ENCODE peak calls at places on chromosomes 13 and 19, in five cellular contexts. One of them, this sample, is unnamed.
A peak's percentile ranks its signal among the peaks of the same experiment; 100 is the strongest.

GRCh38 chr13:45851171-45851889 is at the start of gene SIAH3:
- DNase-seq in suprapubic skin: no peak
- DNase-seq in transverse colon: no peak
- DNase-seq in HepG2: no peak
- DNase-seq in K562: no peak
- DNase-seq in this sample: no peak

GRCh38 chr19:3556423-3556977 is 886 bp downstream of the MFSD12 start:
- DNase-seq in suprapubic skin: no peak
- DNase-seq in transverse colon: no peak
- DNase-seq in HepG2: no peak
- DNase-seq in K562: peak; percentile 56
- DNase-seq in this sample: no peak

GRCh38 chr13:104683789-104684188 is 1617.6 kb upstream of the SLC10A2 start:
- DNase-seq in suprapubic skin: no peak
- DNase-seq in transverse colon: no peak
- DNase-seq in HepG2: no peak
- DNase-seq in K562: no peak
- DNase-seq in this sample: no peak

GRCh38 chr19:801861-802496 is 4.7 kb downstream of the PTBP1 start:
- DNase-seq in suprapubic skin: no peak
- DNase-seq in transverse colon: no peak
- DNase-seq in HepG2: no peak
- DNase-seq in K562: peak; percentile 14
- DNase-seq in this sample: peak; percentile 82

GRCh38 chr13:113746671-113747070 is 12.4 kb upstream of the TMEM255B start:
- DNase-seq in suprapubic skin: no peak
- DNase-seq in transverse colon: no peak
- DNase-seq in HepG2: no peak
- DNase-seq in K562: no peak
- DNase-seq in this sample: no peak

GRCh38 chr13:44068169-44068568 is 188.5 kb downstream of the LACC1 start:
- DNase-seq in suprapubic skin: no peak
- DNase-seq in transverse colon: no peak
- DNase-seq in HepG2: no peak
- DNase-seq in K562: no peak
- DNase-seq in this sample: no peak

GRCh38 chr19:20243629-20244028 is 76.6 kb downstream of the ZNF486 start:
- DNase-seq in suprapubic skin: no peak
- DNase-seq in transverse colon: no peak
- DNase-seq in HepG2: no peak
- DNase-seq in K562: no peak
- DNase-seq in this sample: no peak

GRCh38 chr19:4851551-4852290 is 15.7 kb downstream of the PLIN3 start:
- DNase-seq in suprapubic skin: peak; percentile 87
- DNase-seq in transverse colon: peak; percentile 70
- DNase-seq in HepG2: peak; percentile 85
- DNase-seq in K562: peak; percentile 82
- DNase-seq in this sample: peak; percentile 87

GRCh38 chr19:8501547-8501946 is 893 bp downstream of the PRAM1 start:
- DNase-seq in suprapubic skin: no peak
- DNase-seq in transverse colon: no peak
- DNase-seq in HepG2: no peak
- DNase-seq in K562: no peak
- DNase-seq in this sample: no peak

GRCh38 chr19:12611361-12611699 is 610 bp downstream of the ZNF791 start:
- DNase-seq in suprapubic skin: peak; percentile 90
- DNase-seq in transverse colon: peak; percentile 77
- DNase-seq in HepG2: peak; percentile 70
- DNase-seq in K562: peak; percentile 46
- DNase-seq in this sample: peak; percentile 91

GRCh38 chr19:51271015-51271600 is 20.2 kb downstream of the SIGLECL1 start:
- DNase-seq in suprapubic skin: no peak
- DNase-seq in transverse colon: no peak
- DNase-seq in HepG2: no peak
- DNase-seq in K562: peak; percentile 26
- DNase-seq in this sample: no peak

GRCh38 chr13:79918620-79919019 is 422.3 kb downstream of the SPRY2 start:
- DNase-seq in suprapubic skin: no peak
- DNase-seq in transverse colon: no peak
- DNase-seq in HepG2: no peak
- DNase-seq in K562: no peak
- DNase-seq in this sample: no peak

GRCh38 chr19:31725051-31725450 is 375.8 kb upstream of the TSHZ3 start:
- DNase-seq in suprapubic skin: no peak
- DNase-seq in transverse colon: no peak
- DNase-seq in HepG2: no peak
- DNase-seq in K562: no peak
- DNase-seq in this sample: no peak

GRCh38 chr13:46575321-46575721 is 22.4 kb downstream of the LRCH1 start:
- DNase-seq in suprapubic skin: no peak
- DNase-seq in transverse colon: no peak
- DNase-seq in HepG2: no peak
- DNase-seq in K562: no peak
- DNase-seq in this sample: no peak

GRCh38 chr13:33639640-33640080 is 178.3 kb upstream of the RFC3 start:
- DNase-seq in suprapubic skin: no peak
- DNase-seq in transverse colon: no peak
- DNase-seq in HepG2: peak; percentile 43
- DNase-seq in K562: no peak
- DNase-seq in this sample: no peak

GRCh38 chr13:94978516-94978915 is 266.2 kb upstream of the SOX21 start:
- DNase-seq in suprapubic skin: no peak
- DNase-seq in transverse colon: no peak
- DNase-seq in HepG2: no peak
- DNase-seq in K562: no peak
- DNase-seq in this sample: no peak

GRCh38 chr13:30730526-30730925 is 4.8 kb upstream of the ALOX5AP start:
- DNase-seq in suprapubic skin: no peak
- DNase-seq in transverse colon: no peak
- DNase-seq in HepG2: peak; percentile 3
- DNase-seq in K562: no peak
- DNase-seq in this sample: no peak

GRCh38 chr19:14113762-14114414 is 3.7 kb downstream of the PRKACA start:
- DNase-seq in suprapubic skin: no peak
- DNase-seq in transverse colon: peak; percentile 61
- DNase-seq in HepG2: no peak
- DNase-seq in K562: peak; percentile 81
- DNase-seq in this sample: no peak

GRCh38 chr19:10007811-10008211 is 2.5 kb downstream of the COL5A3 start:
- DNase-seq in suprapubic skin: no peak
- DNase-seq in transverse colon: no peak
- DNase-seq in HepG2: no peak
- DNase-seq in K562: no peak
- DNase-seq in this sample: peak; percentile 83

GRCh38 chr13:19597523-19597922 is 35.9 kb upstream of the MPHOSPH8 start:
- DNase-seq in suprapubic skin: no peak
- DNase-seq in transverse colon: no peak
- DNase-seq in HepG2: no peak
- DNase-seq in K562: no peak
- DNase-seq in this sample: no peak

GRCh38 chr19:1592755-1593628 is at the start of gene MBD3:
- DNase-seq in suprapubic skin: peak; percentile 95
- DNase-seq in transverse colon: peak; percentile 94
- DNase-seq in HepG2: peak; percentile 81
- DNase-seq in K562: peak; percentile 99
- DNase-seq in this sample: peak; percentile 96

GRCh38 chr19:46782355-46783019 is 5.9 kb downstream of the SLC1A5 start:
- DNase-seq in suprapubic skin: no peak
- DNase-seq in transverse colon: no peak
- DNase-seq in HepG2: no peak
- DNase-seq in K562: peak; percentile 14
- DNase-seq in this sample: no peak
- TF ChIP-seq POLR2AphosphoS5 in suprapubic skin: no peak
- TF ChIP-seq POLR2AphosphoS5 in transverse colon: no peak
- TF ChIP-seq POLR2AphosphoS5 in HepG2: peak; percentile 19
- TF ChIP-seq POLR2AphosphoS5 in K562: no peak
- TF ChIP-seq POLR2AphosphoS5 in this sample: no peak

GRCh38 chr19:11078893-11079292 is 10.4 kb upstream of the LDLR start:
- DNase-seq in suprapubic skin: no peak
- DNase-seq in transverse colon: no peak
- DNase-seq in HepG2: peak; percentile 70
- DNase-seq in K562: no peak
- DNase-seq in this sample: no peak
- TF ChIP-seq EP300 in suprapubic skin: no peak
- TF ChIP-seq EP300 in transverse colon: no peak
- TF ChIP-seq EP300 in HepG2: no peak
- TF ChIP-seq EP300 in K562: peak; percentile 21
- TF ChIP-seq EP300 in this sample: no peak

GRCh38 chr19:39342647-39343305 is 555 bp downstream of the SAMD4B start:
- DNase-seq in suprapubic skin: no peak
- DNase-seq in transverse colon: peak; percentile 21
- DNase-seq in HepG2: no peak
- DNase-seq in K562: peak; percentile 29
- DNase-seq in this sample: peak; percentile 73

GRCh38 chr19:39347332-39348227 is 5.4 kb downstream of the SAMD4B start:
- DNase-seq in suprapubic skin: no peak
- DNase-seq in transverse colon: no peak
- DNase-seq in HepG2: no peak
- DNase-seq in K562: no peak
- DNase-seq in this sample: no peak

GRCh38 chr19:39349326-39349725 is 7.1 kb downstream of the SAMD4B start:
- DNase-seq in suprapubic skin: no peak
- DNase-seq in transverse colon: no peak
- DNase-seq in HepG2: no peak
- DNase-seq in K562: no peak
- DNase-seq in this sample: no peak

GRCh38 chr19:39341720-39342604 is at the start of gene SAMD4B:
- DNase-seq in suprapubic skin: peak; percentile 99
- DNase-seq in transverse colon: peak; percentile 99
- DNase-seq in HepG2: peak; percentile 92
- DNase-seq in K562: peak; percentile 96
- DNase-seq in this sample: peak; percentile 99

DNA sequence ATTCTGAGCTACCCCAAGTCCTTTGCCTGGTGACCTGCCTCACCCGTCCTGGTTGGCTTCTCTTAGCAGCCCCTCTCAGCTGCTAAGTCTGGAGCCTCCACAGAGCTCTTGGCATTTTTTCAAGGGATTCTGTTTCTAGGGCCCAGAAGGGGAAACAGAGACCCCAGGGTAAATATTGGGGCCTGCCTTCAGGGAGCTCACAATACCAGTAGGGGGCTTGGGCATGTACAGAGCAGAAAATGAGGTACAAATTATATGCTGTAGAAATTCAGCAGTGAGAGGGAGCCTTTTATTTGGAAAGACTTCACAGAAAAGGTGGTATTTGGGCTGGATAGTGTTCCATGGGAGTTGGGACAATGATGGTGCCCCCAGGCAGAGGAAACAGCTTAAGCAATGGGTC is 3.7 kb downstream of the SAMD4B start:
- DNase-seq in suprapubic skin: no peak
- DNase-seq in transverse colon: no peak
- DNase-seq in HepG2: no peak
- DNase-seq in K562: no peak
- DNase-seq in this sample: no peak
- TF ChIP-seq CTCF in suprapubic skin: no peak
- TF ChIP-seq CTCF in transverse colon: no peak
- TF ChIP-seq CTCF in HepG2: no peak
- TF ChIP-seq CTCF in K562: peak; percentile 16
- TF ChIP-seq CTCF in this sample: no peak

GRCh38 chr13:112562786-112563383 is 25.1 kb downstream of the TUBGCP3 start:
- DNase-seq in suprapubic skin: no peak
- DNase-seq in transverse colon: no peak
- DNase-seq in HepG2: no peak
- DNase-seq in K562: no peak
- DNase-seq in this sample: no peak
- TF ChIP-seq POLR2AphosphoS5 in suprapubic skin: no peak
- TF ChIP-seq POLR2AphosphoS5 in transverse colon: no peak
- TF ChIP-seq POLR2AphosphoS5 in HepG2: no peak
- TF ChIP-seq POLR2AphosphoS5 in K562: no peak
- TF ChIP-seq POLR2AphosphoS5 in this sample: no peak

DNA sequence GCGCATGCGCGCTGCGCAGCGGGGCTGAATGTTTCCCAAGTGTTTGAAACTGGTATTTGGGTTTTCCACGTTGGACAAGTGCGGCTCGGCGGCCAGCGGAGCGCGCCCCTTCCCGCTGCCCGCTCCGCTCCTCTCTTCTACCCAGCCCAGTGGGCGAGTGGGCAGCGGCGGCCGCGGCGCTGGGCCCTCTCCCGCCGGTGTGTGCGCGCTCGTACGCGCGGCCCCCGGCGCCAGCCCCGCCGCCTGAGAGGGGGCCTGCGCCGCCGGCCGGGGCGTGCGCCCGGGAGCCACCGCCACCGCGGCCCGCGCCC is at the start of gene ING1:
- DNase-seq in suprapubic skin: no peak
- DNase-seq in transverse colon: no peak
- DNase-seq in HepG2: no peak
- DNase-seq in K562: no peak
- DNase-seq in this sample: no peak
- TF ChIP-seq EP300 in suprapubic skin: no peak
- TF ChIP-seq EP300 in transverse colon: no peak
- TF ChIP-seq EP300 in HepG2: no peak
- TF ChIP-seq EP300 in K562: no peak
- TF ChIP-seq EP300 in this sample: no peak

GRCh38 chr19:29668746-29669609 is 3.7 kb downstream of the PLEKHF1 start:
- DNase-seq in suprapubic skin: no peak
- DNase-seq in transverse colon: no peak
- DNase-seq in HepG2: no peak
- DNase-seq in K562: peak; percentile 11
- DNase-seq in this sample: peak; percentile 60
- TF ChIP-seq CTCF in suprapubic skin: no peak
- TF ChIP-seq CTCF in transverse colon: no peak
- TF ChIP-seq CTCF in HepG2: peak; percentile 65
- TF ChIP-seq CTCF in K562: peak; percentile 15
- TF ChIP-seq CTCF in this sample: no peak

DNA sequence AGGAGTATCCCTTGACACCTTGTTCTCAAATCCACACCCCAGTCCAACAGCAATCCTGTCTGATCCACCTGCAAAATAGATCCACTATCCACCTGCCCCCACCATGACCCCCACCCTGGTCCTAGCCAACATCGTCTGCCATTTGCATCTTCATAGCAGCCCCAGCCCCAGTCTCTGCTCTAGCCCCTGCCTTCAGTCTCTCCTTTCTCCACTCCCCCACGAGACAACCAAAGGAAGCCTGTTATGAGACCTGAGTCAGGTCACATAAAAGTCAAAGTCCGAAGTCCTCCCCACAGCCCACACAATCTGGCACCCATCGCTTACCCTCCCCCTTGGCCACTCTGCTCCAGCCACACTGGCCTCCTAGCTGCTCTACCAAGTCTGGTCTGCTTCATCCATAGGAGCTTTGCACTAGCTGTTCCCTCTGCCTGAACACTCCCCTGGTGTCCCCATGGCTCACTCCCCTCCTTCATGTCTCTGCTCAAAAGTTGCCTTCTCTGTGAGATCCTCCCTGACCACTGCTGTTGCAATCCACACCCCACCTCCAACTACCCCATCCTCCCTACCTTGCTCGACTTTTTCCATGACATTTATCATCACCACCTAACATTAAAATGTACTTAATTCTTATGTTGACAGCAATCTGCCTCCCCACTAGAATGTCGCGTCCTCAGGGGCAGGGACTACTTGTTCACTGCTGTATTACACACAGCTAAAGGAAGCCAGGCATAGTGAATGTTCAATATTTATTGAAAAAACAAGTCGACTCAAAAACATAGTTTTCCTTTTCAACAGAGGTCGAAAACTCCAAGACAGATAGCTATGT is 1.2 kb upstream of the PLEKHG2 start:
- DNase-seq in suprapubic skin: peak; percentile 84
- DNase-seq in transverse colon: peak; percentile 86
- DNase-seq in HepG2: peak; percentile 88
- DNase-seq in K562: no peak
- DNase-seq in this sample: peak; percentile 89
- TF ChIP-seq POLR2AphosphoS5 in suprapubic skin: peak; percentile 66
- TF ChIP-seq POLR2AphosphoS5 in transverse colon: peak; percentile 95
- TF ChIP-seq POLR2AphosphoS5 in HepG2: peak; percentile 74
- TF ChIP-seq POLR2AphosphoS5 in K562: peak; percentile 76
- TF ChIP-seq POLR2AphosphoS5 in this sample: peak; percentile 88

This sample was measured in sigmoid colon.